ENCODE peak calls at places on chromosomes 1 and 21, in eight cellular contexts. One of them, this sample, is unnamed.
A peak's percentile ranks its signal among the peaks of the same experiment; 100 is the strongest.

GRCh38 chr1:202002447-202002846 is 7.9 kb upstream of the ELF3 start:
- DNase-seq in fibroblast of pulmonary artery: no peak
- DNase-seq in iris pigment epithelial cell: no peak
- DNase-seq in activated CD8-positive, alpha-beta T cell treated with anti-CD3 and anti-CD28 coated beads, Interleukin-2, amount 10 ng/mL, durations not matched to agents 7 days and 5 days: no peak
- DNase-seq in iPS-NIHi11: no peak
- DNase-seq in fibroblast of the aortic adventitia: no peak
- DNase-seq in substantia nigra: no peak
- DNase-seq in psoas muscle: no peak
- DNase-seq in this sample: no peak

GRCh38 chr1:4061521-4062031 is 161.5 kb upstream of the C1orf174 start:
- DNase-seq in fibroblast of pulmonary artery: no peak
- DNase-seq in iris pigment epithelial cell: no peak
- DNase-seq in activated CD8-positive, alpha-beta T cell treated with anti-CD3 and anti-CD28 coated beads, Interleukin-2, amount 10 ng/mL, durations not matched to agents 7 days and 5 days: peak; percentile 14
- DNase-seq in iPS-NIHi11: no peak
- DNase-seq in fibroblast of the aortic adventitia: no peak
- DNase-seq in substantia nigra: no peak
- DNase-seq in psoas muscle: no peak
- DNase-seq in this sample: no peak

GRCh38 chr21:26952274-26953066 is 14.4 kb downstream of the ADAMTS5 start:
- DNase-seq in fibroblast of pulmonary artery: no peak
- DNase-seq in iris pigment epithelial cell: no peak
- DNase-seq in activated CD8-positive, alpha-beta T cell treated with anti-CD3 and anti-CD28 coated beads, Interleukin-2, amount 10 ng/mL, durations not matched to agents 7 days and 5 days: no peak
- DNase-seq in iPS-NIHi11: no peak
- DNase-seq in fibroblast of the aortic adventitia: no peak
- DNase-seq in substantia nigra: no peak
- DNase-seq in psoas muscle: no peak
- DNase-seq in this sample: no peak

GRCh38 chr1:66374561-66375111 is 159.3 kb upstream of the SGIP1 start:
- DNase-seq in fibroblast of pulmonary artery: peak; percentile 74
- DNase-seq in iris pigment epithelial cell: peak; percentile 90
- DNase-seq in activated CD8-positive, alpha-beta T cell treated with anti-CD3 and anti-CD28 coated beads, Interleukin-2, amount 10 ng/mL, durations not matched to agents 7 days and 5 days: no peak
- DNase-seq in iPS-NIHi11: no peak
- DNase-seq in fibroblast of the aortic adventitia: peak; percentile 90
- DNase-seq in substantia nigra: no peak
- DNase-seq in psoas muscle: no peak
- DNase-seq in this sample: no peak

GRCh38 chr1:66945316-66945715 is 20.5 kb downstream of the MIER1 start:
- DNase-seq in fibroblast of pulmonary artery: no peak
- DNase-seq in iris pigment epithelial cell: no peak
- DNase-seq in activated CD8-positive, alpha-beta T cell treated with anti-CD3 and anti-CD28 coated beads, Interleukin-2, amount 10 ng/mL, durations not matched to agents 7 days and 5 days: no peak
- DNase-seq in iPS-NIHi11: no peak
- DNase-seq in fibroblast of the aortic adventitia: no peak
- DNase-seq in substantia nigra: no peak
- DNase-seq in psoas muscle: no peak
- DNase-seq in this sample: no peak

GRCh38 chr1:94413311-94413710 is 4.9 kb upstream of the ABCD3 start:
- DNase-seq in fibroblast of pulmonary artery: no peak
- DNase-seq in iris pigment epithelial cell: no peak
- DNase-seq in activated CD8-positive, alpha-beta T cell treated with anti-CD3 and anti-CD28 coated beads, Interleukin-2, amount 10 ng/mL, durations not matched to agents 7 days and 5 days: no peak
- DNase-seq in iPS-NIHi11: no peak
- DNase-seq in fibroblast of the aortic adventitia: no peak
- DNase-seq in substantia nigra: no peak
- DNase-seq in psoas muscle: no peak
- DNase-seq in this sample: no peak

GRCh38 chr21:43190544-43191340 is 21.9 kb downstream of the CRYAA start:
- DNase-seq in fibroblast of pulmonary artery: no peak
- DNase-seq in iris pigment epithelial cell: no peak
- DNase-seq in activated CD8-positive, alpha-beta T cell treated with anti-CD3 and anti-CD28 coated beads, Interleukin-2, amount 10 ng/mL, durations not matched to agents 7 days and 5 days: no peak
- DNase-seq in iPS-NIHi11: no peak
- DNase-seq in fibroblast of the aortic adventitia: no peak
- DNase-seq in substantia nigra: no peak
- DNase-seq in psoas muscle: no peak
- DNase-seq in this sample: peak; percentile 42

GRCh38 chr21:40445349-40445921 is 401.5 kb downstream of the DSCAM start:
- DNase-seq in fibroblast of pulmonary artery: no peak
- DNase-seq in iris pigment epithelial cell: no peak
- DNase-seq in activated CD8-positive, alpha-beta T cell treated with anti-CD3 and anti-CD28 coated beads, Interleukin-2, amount 10 ng/mL, durations not matched to agents 7 days and 5 days: no peak
- DNase-seq in iPS-NIHi11: no peak
- DNase-seq in fibroblast of the aortic adventitia: no peak
- DNase-seq in substantia nigra: no peak
- DNase-seq in psoas muscle: no peak
- DNase-seq in this sample: no peak